ENCODE peak calls at places on chromosomes 2 and 18, in seven cellular contexts. R is upper lobe of left lung, O is fibroblast of lung, Z is Peyer's patch, X is cardiac muscle cell, S is body of pancreas, M is ovary. N is an unnamed sample. For H3K9me3, the result is how much of the 10 kb centered on the place peaks cover.

GRCh38 chr2:128362889-128363228 is 44.2 kb upstream of the HS6ST1 start:
- DNase-seq in S (peak), Z (peak), R (no peak), O (peak), X (peak), M (no peak), N (no peak)

GRCh38 chr2:154375625-154376020 is 322.9 kb upstream of the KCNJ3 start:
- DNase-seq in M (no peak), R (no peak), S (peak), O (peak), Z (no peak), X (peak), N (no peak)

GRCh38 chr2:18387479-18388206 is 172.8 kb downstream of the RDH14 start:
- DNase-seq in Z (peak), S (peak), R (no peak), O (peak), X (peak), M (peak), N (no peak)

GRCh38 chr2:197929008-197929885 is 124.9 kb downstream of the PLCL1 start:
- DNase-seq in M (no peak), R (no peak), S (no peak), O (no peak), X (peak), Z (no peak), N (no peak)

GRCh38 chr2:119649364-119649917 is 29.6 kb upstream of the TMEM177 start:
- DNase-seq in O (peak), M (no peak), S (no peak), Z (no peak), R (no peak), X (no peak), N (no peak)

GRCh38 chr18:6269933-6270332 is 144.8 kb downstream of the L3MBTL4 start:
- DNase-seq in M (no peak), Z (no peak), O (no peak), R (no peak), S (no peak), X (no peak), N (no peak)

GRCh38 chr2:26652361-26653041 is 11.3 kb upstream of the CIB4 start:
- DNase-seq in O (no peak), M (peak), Z (no peak), S (no peak), R (peak), X (peak), N (no peak)

GRCh38 chr2:71181316-71181715 is 45.6 kb downstream of the PAIP2B start:
- DNase-seq in S (no peak), O (peak), X (no peak), Z (no peak), R (no peak), M (no peak), N (no peak)

GRCh38 chr18:67805261-67805660 is 288.7 kb upstream of the DSEL start:
- DNase-seq in Z (no peak), M (no peak), S (no peak), O (no peak), R (no peak), X (no peak), N (no peak)

DNA sequence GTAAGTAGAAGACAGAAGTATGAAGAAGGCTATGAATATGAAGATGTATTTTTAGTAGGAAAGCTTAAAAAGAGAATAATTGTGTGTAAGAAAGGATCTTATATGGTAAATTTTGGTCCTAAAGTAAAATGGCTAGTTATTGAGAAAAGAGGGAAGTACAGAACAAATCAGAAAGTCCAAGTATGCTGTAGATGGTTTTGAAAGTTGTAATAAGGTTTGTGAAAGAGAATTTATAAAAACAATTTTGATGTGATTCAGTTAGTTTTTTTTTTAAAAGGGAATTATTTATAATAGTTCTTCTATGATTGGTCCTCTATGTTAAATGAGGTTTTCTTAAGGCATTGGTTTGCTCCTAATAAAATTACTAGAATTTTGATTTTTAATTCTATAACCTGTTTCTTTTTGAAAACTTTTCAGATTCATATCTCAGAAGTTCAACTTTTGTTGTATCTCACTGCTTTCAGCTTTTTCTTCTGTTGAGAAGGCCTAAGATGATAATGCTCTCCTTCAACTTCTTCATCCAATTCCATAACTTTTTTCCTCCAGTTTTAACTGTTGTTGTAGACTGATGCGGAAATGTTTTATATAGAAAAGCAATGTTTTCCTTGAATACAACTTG is 322.7 kb downstream of the NOL4 start:
- DNase-seq in S (no peak), R (no peak), O (no peak), X (no peak), M (no peak), Z (no peak), N (no peak)
- H3K9me3 ChIP-seq in S (under half), R (under half), O (under half), X (under half), M (under half), Z (under half), N (under half)

DNA sequence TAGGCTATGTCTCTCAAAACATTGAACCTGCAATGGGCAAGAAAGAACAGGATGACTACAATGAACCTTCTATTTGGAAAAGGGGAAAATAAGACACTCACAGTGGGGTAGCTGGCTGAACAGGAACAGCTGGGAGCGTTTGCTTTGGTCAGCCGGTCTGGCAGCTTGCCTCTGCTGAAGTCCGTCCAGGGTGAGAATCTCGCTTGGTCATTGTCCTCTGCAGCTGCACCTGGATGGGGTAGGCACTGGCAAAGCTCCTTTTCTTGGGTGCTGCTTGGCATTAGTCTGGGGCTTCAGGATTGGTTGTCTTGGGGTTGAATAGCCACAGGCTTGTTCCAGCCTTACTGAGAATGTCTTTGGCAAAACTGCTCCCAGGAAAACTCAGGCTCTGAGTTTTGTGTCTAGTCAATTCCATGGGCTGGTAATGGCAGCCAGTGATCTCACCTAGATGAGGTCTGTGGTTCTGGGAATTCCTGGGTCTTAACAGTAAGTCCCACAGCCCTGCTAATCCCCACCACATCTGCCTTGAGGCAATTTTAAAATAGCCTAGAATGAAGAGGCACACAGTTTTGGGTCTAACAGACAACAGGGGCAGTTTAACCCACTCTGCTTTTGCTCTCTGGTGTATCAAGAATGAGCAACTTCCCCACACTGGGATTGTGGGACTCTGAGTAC is 13.4 kb downstream of the NEDD4L start:
- DNase-seq in M (no peak), X (no peak), S (no peak), R (no peak), Z (no peak), O (peak), N (no peak)
- H3K4me3 ChIP-seq in M (no peak), X (no peak), S (no peak), R (no peak), Z (no peak), O (no peak), N (no peak)

GRCh38 chr2:217789003-217789735 is 213.6 kb downstream of the TNS1 start:
- DNase-seq in O (peak), S (peak), R (peak), Z (peak), M (peak), X (peak), N (peak)
- H3K9me3 ChIP-seq in O (under half), S (under half), R (under half), Z (under half), M (under half), X (under half), N (under half)

GRCh38 chr2:112020561-112020960 is 34.5 kb upstream of the TMEM87B start:
- DNase-seq in M (no peak), Z (no peak), O (no peak), R (no peak), S (no peak), X (peak), N (no peak)
- H3K4me3 ChIP-seq in M (no peak), Z (no peak), O (no peak), R (no peak), S (no peak), X (no peak), N (no peak)

DNA sequence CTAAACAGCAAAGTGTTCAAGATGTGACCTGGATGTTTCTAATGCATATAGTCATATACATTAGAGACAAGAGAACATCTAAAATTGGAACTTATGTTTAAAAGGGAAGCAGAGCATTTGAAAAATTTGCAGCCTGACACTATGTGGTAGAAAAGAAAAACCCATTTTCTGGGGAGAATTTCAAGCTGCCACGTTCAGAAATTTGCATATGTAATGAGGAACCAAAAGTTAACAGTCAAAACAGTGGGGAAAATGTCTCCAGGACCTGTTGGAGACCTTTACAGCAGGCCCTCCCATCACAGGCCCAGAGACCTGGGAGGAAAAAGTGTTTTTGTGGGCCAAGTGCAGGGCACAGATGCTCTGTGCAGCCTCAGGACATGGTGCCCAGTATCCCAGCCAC is 8.2 kb upstream of the TMEM18 start:
- DNase-seq in O (no peak), M (no peak), S (no peak), Z (no peak), X (no peak), R (no peak), N (no peak)
- H3K9me3 ChIP-seq in O (under half), M (under half), S (under half), Z (under half), X (under half), R (under half), N (under half)

N was measured in vagina.